ENCODE peak calls at places on chromosomes 1 and 21, in four cellular contexts. F, V, G and Z are unnamed samples.
A peak's percentile ranks its signal among the peaks of the same experiment; 100 is the strongest.

GRCh38 chr1:72186733-72187307 is 95.5 kb downstream of the NEGR1 start:
- DNase-seq in F (no peak), V (peak; percentile 49), G (no peak), Z (no peak)

GRCh38 chr1:147243228-147243685 is 773 bp downstream of the CHD1L start:
- DNase-seq in F (no peak), V (no peak), G (peak; percentile 46), Z (peak; percentile 46)

GRCh38 chr1:64962447-64962846 is 3.9 kb downstream of the JAK1 start:
- DNase-seq in F (peak; percentile 15), V (no peak), G (no peak), Z (no peak)

GRCh38 chr21:38839683-38840286 is 34.1 kb downstream of the ETS2 start:
- DNase-seq in F (no peak), V (peak; percentile 97), G (no peak), Z (no peak)

GRCh38 chr1:55225228-55225627 is 10.1 kb upstream of the USP24 start:
- DNase-seq in F (no peak), V (no peak), G (no peak), Z (no peak)

GRCh38 chr1:105730701-105731100 is 1325.8 kb upstream of the PRMT6 start:
- DNase-seq in F (no peak), V (no peak), G (no peak), Z (no peak)

GRCh38 chr1:64654519-64655341 is 90.1 kb upstream of the RAVER2 start:
- DNase-seq in F (no peak), V (peak; percentile 51), G (no peak), Z (no peak)

GRCh38 chr1:15347182-15347581 is 62.5 kb upstream of the EFHD2 start:
- DNase-seq in F (no peak), V (no peak), G (no peak), Z (no peak)

GRCh38 chr1:65177457-65177856 is 29.5 kb downstream of the AK4 start:
- DNase-seq in F (no peak), V (peak; percentile 44), G (no peak), Z (no peak)

GRCh38 chr1:108691128-108691885 is 803 bp upstream of the PRPF38B start:
- DNase-seq in F (no peak), V (no peak), G (no peak), Z (no peak)

GRCh38 chr1:4825841-4826450 is 171.5 kb downstream of the AJAP1 start:
- DNase-seq in F (no peak), V (no peak), G (no peak), Z (peak; percentile 17)

GRCh38 chr1:157390646-157391045 is 161.7 kb downstream of the FCRL5 start:
- DNase-seq in F (no peak), V (peak; percentile 46), G (no peak), Z (no peak)

GRCh38 chr1:40373323-40374283 is at the start of gene SMAP2:
- DNase-seq in F (peak; percentile 94), V (peak; percentile 89), G (peak; percentile 96), Z (peak; percentile 94)

GRCh38 chr1:182739545-182739944 is 50.0 kb upstream of the NPL start:
- DNase-seq in F (no peak), V (no peak), G (no peak), Z (no peak)

GRCh38 chr21:37513383-37513782 is 146.8 kb downstream of the DYRK1A start:
- DNase-seq in F (no peak), V (no peak), G (no peak), Z (no peak)

GRCh38 chr21:14438204-14438603 is 55.3 kb upstream of the HSPA13 start:
- DNase-seq in F (no peak), V (peak; percentile 12), G (no peak), Z (no peak)

GRCh38 chr1:184069675-184070074 is 18.1 kb downstream of the TSEN15 start:
- DNase-seq in F (no peak), V (no peak), G (no peak), Z (no peak)

GRCh38 chr21:18970941-18971340 is 567.4 kb upstream of the TMPRSS15 start:
- DNase-seq in F (no peak), V (no peak), G (no peak), Z (no peak)

GRCh38 chr1:178772952-178773351 is 47.9 kb downstream of the RALGPS2 start:
- DNase-seq in F (no peak), V (no peak), G (no peak), Z (no peak)

GRCh38 chr1:81801032-81801833 is 499 bp downstream of the ADGRL2 start:
- DNase-seq in F (no peak), V (peak; percentile 93), G (peak; percentile 84), Z (peak; percentile 61)

GRCh38 chr1:26338670-26339069 is 15.3 kb downstream of the CRYBG2 start:
- DNase-seq in F (no peak), V (no peak), G (no peak), Z (no peak)

GRCh38 chr1:69921501-69921900 is 283.9 kb downstream of the LRRC40 start:
- DNase-seq in F (no peak), V (no peak), G (no peak), Z (no peak)

GRCh38 chr21:39048574-39048973 is 134.7 kb downstream of the PSMG1 start:
- DNase-seq in F (no peak), V (peak; percentile 74), G (no peak), Z (no peak)

GRCh38 chr1:26570287-26570686 is 40.7 kb downstream of the RPS6KA1 start:
- DNase-seq in F (no peak), V (peak; percentile 30), G (no peak), Z (no peak)

GRCh38 chr1:215958836-215959235 is 391.7 kb downstream of the KCTD3 start:
- DNase-seq in F (no peak), V (peak; percentile 28), G (no peak), Z (no peak)

GRCh38 chr1:205304695-205305070 is 16.9 kb downstream of the NUAK2 start:
- DNase-seq in F (no peak), V (no peak), G (no peak), Z (no peak)

GRCh38 chr1:202981939-202982338 is 14.9 kb upstream of the CYB5R1 start:
- DNase-seq in F (no peak), V (no peak), G (no peak), Z (no peak)

GRCh38 chr1:95384570-95384969 is 150.6 kb downstream of the RWDD3 start:
- DNase-seq in F (no peak), V (peak; percentile 7), G (no peak), Z (peak; percentile 62)

GRCh38 chr1:60152886-60153285 is 79.3 kb upstream of the C1orf87 start:
- DNase-seq in F (no peak), V (no peak), G (no peak), Z (no peak)

GRCh38 chr1:54582566-54583306 is 34.7 kb downstream of the ACOT11 start:
- DNase-seq in F (no peak), V (no peak), G (no peak), Z (peak; percentile 27)

GRCh38 chr1:232688398-232688797 is 58.5 kb upstream of the SIPA1L2 start:
- DNase-seq in F (no peak), V (no peak), G (no peak), Z (no peak)
- TF ChIP-seq CTCF in F (no peak), V (no peak), G (no peak), Z (no peak)

DNA sequence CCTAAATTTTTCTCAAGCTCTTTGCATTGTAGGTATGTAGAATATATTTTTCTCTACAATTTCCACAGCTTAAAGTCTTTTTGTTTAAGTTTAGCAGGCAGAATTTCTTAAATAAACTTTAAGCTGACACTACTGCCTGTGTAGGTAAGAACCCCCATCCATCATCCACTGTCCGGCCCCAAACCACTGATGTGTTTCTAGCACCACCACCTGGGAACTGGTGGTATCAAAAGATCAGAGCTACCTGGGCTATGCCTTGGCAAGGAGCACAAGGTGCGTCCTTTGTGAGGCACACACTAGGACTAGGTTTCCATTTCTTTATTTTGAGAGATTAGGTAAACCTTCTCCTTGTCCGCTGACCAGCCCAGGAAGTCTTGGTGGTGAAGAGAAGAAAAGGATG is 10.5 kb upstream of the LELP1 start:
- DNase-seq in F (no peak), V (no peak), G (no peak), Z (peak; percentile 58)
- TF ChIP-seq CTCF in F (no peak), V (no peak), G (no peak), Z (peak; percentile 31)

GRCh38 chr1:218996362-218996761 is 177.3 kb upstream of the LYPLAL1 start:
- DNase-seq in F (no peak), V (peak; percentile 19), G (no peak), Z (no peak)
- TF ChIP-seq CTCF in F (no peak), V (peak; percentile 33), G (no peak), Z (peak; percentile 21)

DNA sequence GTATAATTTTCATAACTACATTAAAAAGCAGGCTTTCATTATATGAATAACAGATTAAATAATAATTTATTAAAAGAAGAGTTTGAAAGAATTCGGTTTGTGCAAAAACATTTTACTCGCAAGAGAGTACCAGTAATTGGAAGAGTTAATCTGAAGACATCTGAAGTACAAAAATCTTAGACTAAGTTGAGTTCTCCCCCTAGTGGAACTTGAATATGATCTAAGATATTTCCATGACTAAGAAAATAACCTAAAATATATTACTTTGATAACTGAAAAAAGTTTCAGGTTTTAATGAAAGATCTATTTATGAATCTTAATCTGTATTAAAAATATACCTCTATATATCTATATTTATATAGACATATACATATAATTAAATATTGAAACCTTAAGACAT is 112.5 kb upstream of the GFI1 start:
- DNase-seq in F (no peak), V (peak; percentile 64), G (no peak), Z (no peak)
- TF ChIP-seq CTCF in F (peak; percentile 91), V (peak; percentile 43), G (peak; percentile 8), Z (peak; percentile 49)

DNA sequence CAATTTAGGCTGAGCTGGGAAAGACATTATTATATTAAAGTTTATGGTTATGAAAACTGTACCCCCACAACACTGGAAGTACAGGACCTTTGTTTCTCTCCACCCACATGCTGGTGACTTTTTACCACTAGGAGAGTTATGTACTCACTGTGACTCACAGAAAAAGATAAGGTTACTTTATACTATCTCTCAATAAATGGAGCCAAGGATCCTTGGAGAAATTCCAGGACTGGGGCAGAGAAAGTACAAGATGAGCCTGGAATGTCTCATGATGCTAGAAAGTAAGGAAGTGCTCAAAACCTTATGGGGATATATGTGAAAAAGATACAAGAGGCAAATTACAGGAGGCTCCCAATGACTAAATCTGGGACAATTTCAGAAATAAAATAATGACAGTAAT is 63.9 kb upstream of the C1orf105 start:
- DNase-seq in F (no peak), V (peak; percentile 84), G (no peak), Z (no peak)
- TF ChIP-seq CTCF in F (no peak), V (no peak), G (no peak), Z (no peak)

GRCh38 chr1:113963281-113963906 is 15.9 kb upstream of the OLFML3 start:
- DNase-seq in F (no peak), V (no peak), G (no peak), Z (no peak)
- TF ChIP-seq CTCF in F (no peak), V (peak; percentile 17), G (no peak), Z (no peak)

GRCh38 chr1:20212099-20212684 is 25.9 kb upstream of the PLA2G2C start:
- DNase-seq in F (no peak), V (no peak), G (no peak), Z (no peak)

GRCh38 chr1:20210736-20211405 is 24.6 kb upstream of the PLA2G2C start:
- DNase-seq in F (no peak), V (peak; percentile 58), G (no peak), Z (no peak)

GRCh38 chr1:20215716-20216115 is 29.4 kb upstream of the PLA2G2C start:
- DNase-seq in F (no peak), V (no peak), G (no peak), Z (no peak)

GRCh38 chr1:20211511-20211931 is 25.2 kb upstream of the PLA2G2C start:
- DNase-seq in F (no peak), V (peak; percentile 43), G (no peak), Z (no peak)

GRCh38 chr1:20212685-20213331 is 26.5 kb upstream of the PLA2G2C start:
- DNase-seq in F (peak; percentile 31), V (peak; percentile 47), G (peak; percentile 34), Z (peak; percentile 70)
- TF ChIP-seq CTCF in F (peak; percentile 83), V (peak; percentile 76), G (peak; percentile 33), Z (peak; percentile 95)